ENCODE peak calls at places on chromosomes 16 and 17, in five cellular contexts. L is coronary artery, Q is AG09309, U is fibroblast of pulmonary artery, F is GM12878. W is an unnamed sample.

GRCh38 chr17:21532763-21533385 is 156.7 kb downstream of the KCNJ12 start:
- DNase-seq in L (no peak), F (no peak), Q (no peak), U (no peak), W (no peak)

GRCh38 chr16:8936421-8936820 is 27.3 kb downstream of the USP7 start:
- DNase-seq in L (no peak), Q (no peak), F (no peak), U (no peak), W (no peak)

GRCh38 chr17:76726766-76727718 is at the start of gene METTL23:
- DNase-seq in F (no peak), Q (no peak), L (peak; percentile 89), U (peak; percentile 80), W (peak; percentile 93)

GRCh38 chr16:86941731-86942468 is 363.6 kb downstream of the FOXL1 start:
- DNase-seq in U (no peak), Q (no peak), F (no peak), L (no peak), W (no peak)

GRCh38 chr17:50129303-50129945 is 536 bp downstream of the SAMD14 start:
- DNase-seq in L (no peak), Q (no peak), F (no peak), U (peak; percentile 53), W (no peak)

GRCh38 chr16:50198802-50199410 is 45.8 kb downstream of the TENT4B start:
- DNase-seq in F (no peak), U (no peak), Q (no peak), L (no peak), W (no peak)

GRCh38 chr17:34716291-34716690 is 136.9 kb downstream of the TMEM132E start:
- DNase-seq in U (no peak), Q (no peak), L (no peak), F (no peak), W (peak; percentile 59)

GRCh38 chr17:73304438-73304837 is 7.4 kb downstream of the CDC42EP4 start:
- DNase-seq in U (peak; percentile 45), L (no peak), F (no peak), Q (no peak), W (no peak)

GRCh38 chr16:86076606-86077005 is 177.6 kb downstream of the IRF8 start:
- DNase-seq in U (no peak), F (no peak), L (no peak), Q (no peak), W (no peak)

GRCh38 chr17:48328457-48328856 is 101.6 kb downstream of the SKAP1 start:
- DNase-seq in U (no peak), Q (no peak), L (no peak), F (no peak), W (no peak)

GRCh38 chr16:12016166-12016947 is 39.8 kb downstream of the SNX29 start:
- DNase-seq in U (peak; percentile 34), F (no peak), L (no peak), Q (no peak), W (no peak)

GRCh38 chr17:75036643-75037268 is 10.0 kb downstream of the ATP5PD start:
- DNase-seq in F (no peak), Q (no peak), L (peak; percentile 85), U (peak; percentile 90), W (no peak)

GRCh38 chr16:85663891-85664321 is 24.8 kb downstream of the GINS2 start:
- DNase-seq in U (no peak), Q (no peak), L (no peak), F (no peak), W (no peak)

GRCh38 chr16:50743575-50744225 is 1.8 kb downstream of the CYLD start:
- DNase-seq in Q (no peak), F (no peak), L (no peak), U (no peak), W (no peak)

GRCh38 chr16:774086-775001 is 13.8 kb downstream of the MSLN start:
- DNase-seq in L (no peak), F (no peak), U (no peak), Q (no peak), W (no peak)

GRCh38 chr17:49928826-49929475 is 40.0 kb upstream of the DLX4 start:
- DNase-seq in F (no peak), Q (no peak), U (no peak), L (no peak), W (no peak)

GRCh38 chr16:18072161-18072560 is 264.4 kb downstream of the NPIPA8 start:
- DNase-seq in F (no peak), L (no peak), Q (no peak), U (no peak), W (no peak)

GRCh38 chr17:10482252-10482651 is 12.9 kb upstream of the MYH4 start:
- DNase-seq in Q (no peak), U (no peak), F (no peak), L (no peak), W (no peak)

GRCh38 chr17:17204041-17204591 is 2.0 kb downstream of the PLD6 start:
- DNase-seq in U (no peak), L (peak; percentile 89), F (no peak), Q (no peak), W (no peak)

GRCh38 chr16:70695351-70696070 is 9.7 kb upstream of the MTSS2 start:
- DNase-seq in U (no peak), L (no peak), F (no peak), Q (no peak), W (no peak)

GRCh38 chr17:34364741-34365140 is 1.7 kb upstream of the CCL1 start:
- DNase-seq in F (no peak), Q (no peak), U (no peak), L (no peak), W (no peak)

GRCh38 chr16:22141746-22142145 is 20.6 kb upstream of the SDR42E2 start:
- DNase-seq in L (no peak), U (peak; percentile 15), Q (no peak), F (no peak), W (no peak)

GRCh38 chr17:73192219-73192893 is 499 bp upstream of the COG1 start:
- DNase-seq in Q (peak; percentile 29), F (no peak), U (peak; percentile 60), L (peak; percentile 82), W (peak; percentile 87)

GRCh38 chr17:45060382-45060823 is 714 bp upstream of the NMT1 start:
- DNase-seq in U (no peak), Q (no peak), L (no peak), F (no peak), W (no peak)

GRCh38 chr17:60577147-60577925 is 22.7 kb upstream of the PPM1D start:
- DNase-seq in U (peak; percentile 71), F (peak; percentile 30), L (no peak), Q (no peak), W (no peak)

GRCh38 chr16:86896976-86897375 is 318.6 kb downstream of the FOXL1 start:
- DNase-seq in F (no peak), L (no peak), Q (no peak), U (no peak), W (no peak)

GRCh38 chr17:74842599-74843351 is 16.9 kb downstream of the GRIN2C start:
- DNase-seq in U (peak; percentile 69), F (no peak), Q (no peak), L (no peak), W (no peak)

GRCh38 chr17:18285296-18285695 is 24.8 kb downstream of the MIEF2 start:
- DNase-seq in L (no peak), Q (no peak), F (no peak), U (no peak), W (no peak)

GRCh38 chr16:55357241-55357640 is 33.2 kb downstream of the IRX6 start:
- DNase-seq in L (no peak), U (no peak), Q (no peak), F (no peak), W (no peak)

GRCh38 chr17:17545031-17545820 is 46.3 kb downstream of the PEMT start:
- DNase-seq in Q (peak; percentile 7), L (no peak), U (peak; percentile 58), F (no peak), W (no peak)

DNA sequence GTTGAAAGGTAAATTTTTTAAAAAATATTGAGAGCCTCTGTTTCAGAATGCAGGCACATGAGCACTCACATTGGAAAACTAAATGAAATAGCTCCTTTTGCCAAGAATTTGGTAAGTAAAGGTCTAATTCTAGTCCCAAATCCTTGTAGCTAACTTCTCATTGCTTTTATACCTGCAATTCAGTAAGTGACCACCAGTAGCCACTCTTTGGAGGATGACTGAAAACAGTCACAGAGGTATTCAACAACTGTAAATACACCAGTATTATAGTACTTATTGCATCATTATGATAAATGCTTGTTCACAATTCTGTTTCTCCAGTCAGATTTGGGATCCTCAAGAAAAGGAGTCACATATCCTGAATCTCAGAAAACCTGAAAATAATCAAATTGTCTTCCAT is 562.4 kb upstream of the CDH11 start:
- DNase-seq in Q (no peak), U (no peak), L (no peak), F (no peak), W (no peak)
- TF ChIP-seq CTCF in Q (peak; percentile 13), U (peak; percentile 34), L (no peak), F (no peak), W (peak; percentile 29)

GRCh38 chr16:47887496-47887895 is 268.3 kb downstream of the ABCC12 start:
- DNase-seq in Q (no peak), U (peak; percentile 35), L (no peak), F (no peak), W (no peak)
- TF ChIP-seq CTCF in Q (no peak), U (no peak), L (no peak), F (no peak), W (no peak)

DNA sequence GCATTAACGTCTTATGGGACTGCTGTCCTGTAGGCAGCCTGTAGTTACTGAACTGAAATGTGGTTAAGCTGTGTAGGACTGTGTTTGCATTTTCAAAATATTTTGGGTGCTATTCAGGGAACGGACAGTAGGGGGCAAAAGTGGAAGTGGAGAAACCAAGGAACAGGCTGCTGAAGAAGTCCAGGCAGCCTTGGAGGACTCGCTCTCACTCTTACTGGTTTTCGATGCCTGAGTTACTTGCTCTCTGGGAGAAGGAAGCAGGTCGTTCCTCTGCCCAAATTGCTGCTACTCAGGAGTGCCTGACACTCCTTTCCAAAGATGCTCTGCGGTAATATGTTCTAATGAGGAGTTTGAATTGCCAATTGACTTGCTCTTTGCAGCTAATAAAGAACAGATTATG is 64.5 kb upstream of the RBFOX1 start:
- DNase-seq in F (no peak), L (no peak), Q (no peak), U (no peak), W (no peak)
- TF ChIP-seq CTCF in F (peak; percentile 25), L (no peak), Q (peak; percentile 25), U (peak; percentile 26), W (peak; percentile 22)

GRCh38 chr17:65057520-65058075 is 1.1 kb upstream of the GNA13 start:
- DNase-seq in F (no peak), L (no peak), U (no peak), Q (no peak), W (no peak)

GRCh38 chr17:65055708-65056638 is 567 bp downstream of the GNA13 start:
- DNase-seq in Q (no peak), U (no peak), L (peak; percentile 88), F (no peak), W (no peak)

GRCh38 chr17:65058151-65058550 is 1.6 kb upstream of the GNA13 start:
- DNase-seq in F (no peak), L (no peak), Q (no peak), U (no peak), W (no peak)

GRCh38 chr17:65060855-65061254 is 4.3 kb upstream of the GNA13 start:
- DNase-seq in L (no peak), U (no peak), F (no peak), Q (no peak), W (no peak)

DNA sequence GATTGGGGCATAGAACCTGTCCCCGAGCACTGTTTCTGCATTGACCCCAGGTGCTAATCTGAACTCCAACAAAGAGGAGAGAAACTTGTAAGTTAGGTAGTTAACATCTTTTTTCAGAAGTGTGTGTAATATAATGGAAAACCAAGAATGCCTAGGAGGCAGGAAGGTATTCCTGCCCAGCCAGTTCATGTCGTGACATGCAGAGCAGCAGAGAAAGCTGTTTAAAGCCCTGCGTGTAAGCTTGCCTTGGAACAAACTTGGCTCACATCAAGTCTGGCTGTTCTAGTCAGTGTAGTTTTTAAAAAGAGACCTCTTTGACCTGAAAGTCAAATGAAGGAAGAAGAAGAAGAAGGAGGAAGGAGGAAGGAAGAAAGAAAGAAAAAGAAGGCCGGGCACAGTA is 2.1 kb upstream of the GNA13 start:
- DNase-seq in Q (no peak), U (no peak), L (no peak), F (no peak), W (no peak)
- TF ChIP-seq CTCF in Q (no peak), U (no peak), L (no peak), F (no peak), W (no peak)